ENCODE peak calls at places on chromosomes 5 and 9, in seven cellular contexts. One of them, this sample, is unnamed.

GRCh38 chr9:127916665-127917581 is at the start of gene ST6GALNAC4:
- DNase-seq in H9: peak
- DNase-seq in mesenchymal stem cell: peak
- DNase-seq in trophoblast cell: peak
- DNase-seq in mesendoderm: peak
- DNase-seq in IMR-90: peak
- DNase-seq in H1: peak
- DNase-seq in this sample: peak

GRCh38 chr9:115651456-115651855 is 502.1 kb upstream of the PAPPA start:
- DNase-seq in trophoblast cell: no peak
- DNase-seq in mesenchymal stem cell: no peak
- DNase-seq in IMR-90: peak
- DNase-seq in mesendoderm: no peak
- DNase-seq in H9: no peak
- DNase-seq in H1: no peak
- DNase-seq in this sample: no peak

GRCh38 chr5:129460121-129460950 is at the start of gene ADAMTS19:
- DNase-seq in H1: peak
- DNase-seq in H9: peak
- DNase-seq in mesendoderm: peak
- DNase-seq in IMR-90: peak
- DNase-seq in mesenchymal stem cell: peak
- DNase-seq in trophoblast cell: peak
- DNase-seq in this sample: peak

GRCh38 chr9:128389395-128390149 is 18.4 kb downstream of the URM1 start:
- DNase-seq in mesendoderm: no peak
- DNase-seq in H1: no peak
- DNase-seq in IMR-90: no peak
- DNase-seq in H9: no peak
- DNase-seq in mesenchymal stem cell: no peak
- DNase-seq in trophoblast cell: no peak
- DNase-seq in this sample: no peak

GRCh38 chr5:93721511-93721910 is 19.9 kb downstream of the POU5F2 start:
- DNase-seq in mesendoderm: no peak
- DNase-seq in IMR-90: no peak
- DNase-seq in H1: no peak
- DNase-seq in trophoblast cell: no peak
- DNase-seq in mesenchymal stem cell: no peak
- DNase-seq in H9: no peak
- DNase-seq in this sample: no peak

GRCh38 chr9:11457809-11458785 is 845.3 kb upstream of the PTPRD start:
- DNase-seq in mesenchymal stem cell: peak
- DNase-seq in trophoblast cell: no peak
- DNase-seq in mesendoderm: peak
- DNase-seq in H1: no peak
- DNase-seq in IMR-90: no peak
- DNase-seq in H9: peak
- DNase-seq in this sample: peak

GRCh38 chr5:32498484-32498883 is 53.9 kb upstream of the ZFR start:
- DNase-seq in H1: no peak
- DNase-seq in IMR-90: no peak
- DNase-seq in mesenchymal stem cell: no peak
- DNase-seq in trophoblast cell: no peak
- DNase-seq in mesendoderm: peak
- DNase-seq in H9: no peak
- DNase-seq in this sample: no peak

GRCh38 chr9:33024126-33024965 is 727 bp upstream of the DNAJA1 start:
- DNase-seq in H1: no peak
- DNase-seq in H9: no peak
- DNase-seq in mesendoderm: peak
- DNase-seq in trophoblast cell: no peak
- DNase-seq in mesenchymal stem cell: no peak
- DNase-seq in IMR-90: peak
- DNase-seq in this sample: no peak

GRCh38 chr9:113621309-113621791 is 157.8 kb downstream of the RGS3 start:
- DNase-seq in IMR-90: peak
- DNase-seq in H9: no peak
- DNase-seq in H1: peak
- DNase-seq in mesenchymal stem cell: peak
- DNase-seq in mesendoderm: peak
- DNase-seq in trophoblast cell: peak
- DNase-seq in this sample: no peak

GRCh38 chr5:177546262-177546741 is 8.1 kb downstream of the FAM193B start:
- DNase-seq in IMR-90: peak
- DNase-seq in H1: no peak
- DNase-seq in H9: no peak
- DNase-seq in trophoblast cell: peak
- DNase-seq in mesenchymal stem cell: peak
- DNase-seq in mesendoderm: peak
- DNase-seq in this sample: no peak

GRCh38 chr5:39775458-39776365 is 350.9 kb upstream of the DAB2 start:
- DNase-seq in mesenchymal stem cell: peak
- DNase-seq in H1: no peak
- DNase-seq in IMR-90: peak
- DNase-seq in H9: no peak
- DNase-seq in mesendoderm: peak
- DNase-seq in trophoblast cell: peak
- DNase-seq in this sample: no peak

GRCh38 chr5:2847608-2848007 is 96.1 kb upstream of the IRX2 start:
- DNase-seq in H9: no peak
- DNase-seq in trophoblast cell: no peak
- DNase-seq in H1: no peak
- DNase-seq in IMR-90: no peak
- DNase-seq in mesenchymal stem cell: no peak
- DNase-seq in mesendoderm: no peak
- DNase-seq in this sample: no peak

DNA sequence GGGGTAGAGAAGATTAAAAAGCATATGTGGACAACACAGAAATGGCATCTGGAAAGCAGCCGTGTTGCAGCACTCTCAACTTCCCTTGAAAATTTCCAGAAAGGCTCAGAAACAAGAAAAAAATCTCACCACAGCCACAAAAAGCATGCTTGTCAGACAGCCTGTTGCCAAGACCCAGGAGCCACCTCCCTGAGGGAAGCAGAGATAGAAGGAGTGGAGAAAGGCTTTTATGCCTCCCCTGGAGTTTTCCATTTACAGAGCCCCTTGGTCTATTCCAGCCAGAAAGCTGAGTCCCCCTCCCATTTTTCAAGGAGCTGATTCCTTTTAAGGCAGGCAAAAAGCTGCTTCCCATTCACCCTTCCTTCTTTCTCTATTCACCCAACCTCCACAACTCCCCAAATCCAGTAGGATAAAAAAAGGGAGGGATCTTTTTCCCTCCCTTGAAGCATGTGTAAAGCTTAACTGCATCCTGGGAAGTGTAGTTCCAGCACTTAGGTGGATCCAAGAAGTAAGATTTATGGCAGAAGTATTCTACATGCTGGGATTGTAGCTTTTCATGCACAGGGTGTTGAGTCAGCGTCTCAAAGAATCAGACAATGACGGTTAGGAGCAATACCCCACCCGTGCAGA is 37.1 kb upstream of the PALM2AKAP2 start:
- DNase-seq in IMR-90: no peak
- DNase-seq in mesenchymal stem cell: peak
- DNase-seq in mesendoderm: peak
- DNase-seq in H1: no peak
- DNase-seq in trophoblast cell: no peak
- DNase-seq in H9: no peak
- DNase-seq in this sample: no peak
- H3K4ac ChIP-seq in IMR-90: no peak
- H3K4ac ChIP-seq in mesenchymal stem cell: no peak
- H3K4ac ChIP-seq in mesendoderm: peak
- H3K4ac ChIP-seq in H1: no peak
- H3K4ac ChIP-seq in trophoblast cell: no peak
- H3K4ac ChIP-seq in H9: no peak
- H3K4ac ChIP-seq in this sample: no peak

DNA sequence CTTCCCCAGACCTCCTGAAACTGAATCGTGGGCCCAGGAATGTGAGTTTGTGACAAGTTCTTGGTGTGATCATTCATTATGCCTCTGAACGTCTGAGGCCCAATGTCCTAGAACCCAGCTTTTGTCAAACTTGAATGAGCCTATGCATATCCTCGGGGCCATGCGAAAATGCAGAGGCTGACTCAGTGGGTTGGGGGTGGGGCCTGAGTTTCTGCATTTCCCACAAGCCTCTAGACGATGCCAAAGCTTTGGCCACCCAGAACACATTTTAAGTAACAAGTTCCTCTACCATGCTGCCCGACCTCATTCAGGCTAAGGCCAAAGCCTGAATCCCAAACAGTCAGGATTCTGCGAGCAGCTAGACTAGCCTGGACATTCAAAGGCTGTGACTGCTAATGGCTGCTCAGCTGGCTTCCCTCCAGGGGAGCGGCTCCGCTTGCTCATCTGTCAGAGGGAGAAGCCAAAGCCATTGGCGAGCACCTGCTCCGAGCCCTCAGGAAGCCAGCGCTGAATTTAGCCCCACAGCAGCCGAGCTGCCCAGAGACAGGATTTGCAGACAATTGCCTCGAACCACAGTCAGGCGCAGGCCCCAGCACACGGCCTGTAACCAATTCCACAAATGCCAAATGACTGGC is 177.6 kb downstream of the ZDHHC21 start:
- DNase-seq in IMR-90: no peak
- DNase-seq in mesendoderm: peak
- DNase-seq in mesenchymal stem cell: no peak
- DNase-seq in trophoblast cell: no peak
- DNase-seq in H9: peak
- DNase-seq in H1: peak
- DNase-seq in this sample: no peak
- H3K27ac ChIP-seq in IMR-90: no peak
- H3K27ac ChIP-seq in mesendoderm: peak
- H3K27ac ChIP-seq in mesenchymal stem cell: no peak
- H3K27ac ChIP-seq in trophoblast cell: no peak
- H3K27ac ChIP-seq in H9: no peak
- H3K27ac ChIP-seq in H1: no peak
- H3K27ac ChIP-seq in this sample: no peak

DNA sequence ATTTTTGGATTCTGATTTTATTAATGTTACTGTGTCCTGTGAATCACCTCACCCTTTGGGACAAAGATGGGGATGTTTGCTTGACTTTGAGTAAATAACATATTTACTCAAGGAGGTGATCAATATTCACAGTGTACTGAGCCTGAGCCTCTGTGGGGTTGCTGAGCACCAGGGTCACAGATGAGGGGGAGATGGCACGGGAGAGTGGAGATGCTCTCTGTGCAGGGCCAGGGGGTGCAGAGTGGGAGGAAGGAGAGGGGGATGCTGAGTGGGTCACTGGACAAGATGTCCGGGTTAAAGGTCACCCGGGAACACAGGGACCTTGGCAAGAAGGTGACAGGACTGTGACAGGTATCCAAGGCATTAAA is 4.0 kb downstream of the SQSTM1 start:
- DNase-seq in H1: no peak
- DNase-seq in H9: no peak
- DNase-seq in mesendoderm: no peak
- DNase-seq in mesenchymal stem cell: no peak
- DNase-seq in trophoblast cell: no peak
- DNase-seq in IMR-90: no peak
- DNase-seq in this sample: no peak
- H3K4ac ChIP-seq in H1: no peak
- H3K4ac ChIP-seq in H9: no peak
- H3K4ac ChIP-seq in mesendoderm: no peak
- H3K4ac ChIP-seq in mesenchymal stem cell: no peak
- H3K4ac ChIP-seq in trophoblast cell: no peak
- H3K4ac ChIP-seq in IMR-90: no peak
- H3K4ac ChIP-seq in this sample: no peak

DNA sequence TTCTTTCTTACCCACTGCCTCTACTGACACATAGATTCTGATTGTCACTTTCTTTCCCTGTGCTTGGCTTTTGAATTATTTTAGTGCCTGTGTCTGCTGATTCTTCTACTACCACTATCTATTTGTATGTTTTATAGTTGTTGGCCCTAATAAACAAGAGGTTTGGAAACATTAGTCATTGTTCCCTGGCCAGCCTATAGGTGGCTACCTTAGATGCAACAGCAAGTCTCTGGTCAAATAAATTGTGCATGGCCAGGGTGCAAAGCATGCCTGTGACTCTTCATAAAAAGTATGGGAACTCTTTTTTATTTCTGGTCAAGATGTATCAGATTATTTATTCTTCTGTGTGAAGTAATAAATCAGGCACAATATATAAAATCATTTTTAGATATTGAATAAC is 124.4 kb downstream of the PLK2 start:
- DNase-seq in mesenchymal stem cell: no peak
- DNase-seq in trophoblast cell: no peak
- DNase-seq in H9: no peak
- DNase-seq in IMR-90: peak
- DNase-seq in mesendoderm: peak
- DNase-seq in H1: no peak
- DNase-seq in this sample: no peak
- H3K27ac ChIP-seq in mesenchymal stem cell: no peak
- H3K27ac ChIP-seq in trophoblast cell: no peak
- H3K27ac ChIP-seq in H9: no peak
- H3K27ac ChIP-seq in IMR-90: no peak
- H3K27ac ChIP-seq in mesendoderm: no peak
- H3K27ac ChIP-seq in H1: no peak
- H3K27ac ChIP-seq in this sample: no peak

GRCh38 chr5:6868170-6868569 is 154.9 kb downstream of the TENT4A start:
- DNase-seq in mesenchymal stem cell: no peak
- DNase-seq in H9: no peak
- DNase-seq in mesendoderm: no peak
- DNase-seq in H1: no peak
- DNase-seq in trophoblast cell: no peak
- DNase-seq in IMR-90: no peak
- DNase-seq in this sample: no peak
- H3K4ac ChIP-seq in mesenchymal stem cell: no peak
- H3K4ac ChIP-seq in H9: no peak
- H3K4ac ChIP-seq in mesendoderm: no peak
- H3K4ac ChIP-seq in H1: no peak
- H3K4ac ChIP-seq in trophoblast cell: no peak
- H3K4ac ChIP-seq in IMR-90: no peak
- H3K4ac ChIP-seq in this sample: no peak

GRCh38 chr5:89280103-89281037 is 397.4 kb upstream of the MEF2C start:
- DNase-seq in mesenchymal stem cell: no peak
- DNase-seq in trophoblast cell: no peak
- DNase-seq in mesendoderm: no peak
- DNase-seq in IMR-90: no peak
- DNase-seq in H9: no peak
- DNase-seq in H1: no peak
- DNase-seq in this sample: no peak
- H3K27ac ChIP-seq in mesenchymal stem cell: no peak
- H3K27ac ChIP-seq in trophoblast cell: no peak
- H3K27ac ChIP-seq in mesendoderm: no peak
- H3K27ac ChIP-seq in IMR-90: no peak
- H3K27ac ChIP-seq in H9: no peak
- H3K27ac ChIP-seq in H1: no peak
- H3K27ac ChIP-seq in this sample: no peak

DNA sequence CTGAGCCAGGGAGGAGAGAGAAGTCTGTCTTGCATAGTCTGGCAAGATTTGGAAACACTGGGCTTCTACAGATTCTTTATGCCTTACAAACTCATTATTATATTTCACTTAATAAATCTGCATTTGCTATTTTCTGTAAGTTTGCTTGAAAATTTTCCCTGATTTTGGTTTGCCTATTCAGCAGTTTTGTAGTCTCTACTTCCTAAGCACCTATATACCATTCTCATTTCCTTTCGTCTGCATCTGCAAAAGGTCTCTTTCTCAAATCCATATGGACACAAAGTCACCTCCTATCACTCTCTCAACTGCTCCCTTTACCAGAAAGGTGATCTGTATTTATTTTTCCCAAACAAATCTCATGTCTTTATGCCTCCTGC is 27.6 kb downstream of the FGF10 start:
- DNase-seq in trophoblast cell: no peak
- DNase-seq in IMR-90: no peak
- DNase-seq in H9: no peak
- DNase-seq in H1: no peak
- DNase-seq in mesenchymal stem cell: no peak
- DNase-seq in mesendoderm: no peak
- DNase-seq in this sample: no peak
- H3K4ac ChIP-seq in trophoblast cell: no peak
- H3K4ac ChIP-seq in IMR-90: no peak
- H3K4ac ChIP-seq in H9: no peak
- H3K4ac ChIP-seq in H1: no peak
- H3K4ac ChIP-seq in mesenchymal stem cell: no peak
- H3K4ac ChIP-seq in mesendoderm: no peak
- H3K4ac ChIP-seq in this sample: no peak

GRCh38 chr5:63774939-63775338 is 187.3 kb downstream of the HTR1A start:
- DNase-seq in H9: no peak
- DNase-seq in trophoblast cell: no peak
- DNase-seq in mesenchymal stem cell: no peak
- DNase-seq in H1: no peak
- DNase-seq in mesendoderm: no peak
- DNase-seq in IMR-90: no peak
- DNase-seq in this sample: no peak
- H3K27ac ChIP-seq in H9: no peak
- H3K27ac ChIP-seq in trophoblast cell: no peak
- H3K27ac ChIP-seq in mesenchymal stem cell: no peak
- H3K27ac ChIP-seq in H1: no peak
- H3K27ac ChIP-seq in mesendoderm: no peak
- H3K27ac ChIP-seq in IMR-90: no peak
- H3K27ac ChIP-seq in this sample: no peak